ENCODE peak calls at places on chromosomes 6 and 20, in six cellular contexts. One of them, this sample, is unnamed.

GRCh38 chr6:26361544-26361943 is 3.5 kb upstream of the BTN3A2 start:
- DNase-seq in PC-9: no peak
- DNase-seq in HCT116: no peak
- DNase-seq in OCI-LY7: no peak
- DNase-seq in heart left ventricle: no peak
- DNase-seq in effector memory CD4-positive, alpha-beta T cell: no peak
- DNase-seq in this sample: no peak

GRCh38 chr6:90611996-90612690 is 25.3 kb upstream of the MAP3K7 start:
- DNase-seq in OCI-LY7: no peak
- DNase-seq in HCT116: no peak
- DNase-seq in PC-9: no peak
- DNase-seq in heart left ventricle: no peak
- DNase-seq in effector memory CD4-positive, alpha-beta T cell: no peak
- DNase-seq in this sample: no peak

GRCh38 chr6:152271681-152272464 is 365.3 kb downstream of the SYNE1 start:
- DNase-seq in PC-9: peak; percentile 33
- DNase-seq in HCT116: no peak
- DNase-seq in heart left ventricle: no peak
- DNase-seq in effector memory CD4-positive, alpha-beta T cell: no peak
- DNase-seq in OCI-LY7: no peak
- DNase-seq in this sample: no peak

GRCh38 chr20:50098259-50098658 is 14.7 kb downstream of the UBE2V1 start:
- DNase-seq in HCT116: no peak
- DNase-seq in PC-9: no peak
- DNase-seq in heart left ventricle: no peak
- DNase-seq in OCI-LY7: no peak
- DNase-seq in effector memory CD4-positive, alpha-beta T cell: no peak
- DNase-seq in this sample: no peak

GRCh38 chr6:16130932-16131387 is 2.1 kb downstream of the MYLIP start:
- DNase-seq in PC-9: peak; percentile 43
- DNase-seq in HCT116: no peak
- DNase-seq in OCI-LY7: peak; percentile 89
- DNase-seq in heart left ventricle: no peak
- DNase-seq in effector memory CD4-positive, alpha-beta T cell: peak; percentile 49
- DNase-seq in this sample: no peak

GRCh38 chr6:35044145-35044745 is 96.9 kb downstream of the TCP11 start:
- DNase-seq in OCI-LY7: no peak
- DNase-seq in heart left ventricle: no peak
- DNase-seq in PC-9: no peak
- DNase-seq in HCT116: no peak
- DNase-seq in effector memory CD4-positive, alpha-beta T cell: no peak
- DNase-seq in this sample: no peak

GRCh38 chr6:63821442-63821841 is 185.8 kb downstream of the PHF3 start:
- DNase-seq in HCT116: no peak
- DNase-seq in heart left ventricle: no peak
- DNase-seq in effector memory CD4-positive, alpha-beta T cell: no peak
- DNase-seq in OCI-LY7: no peak
- DNase-seq in PC-9: no peak
- DNase-seq in this sample: no peak

GRCh38 chr6:45105170-45105820 is 222.8 kb upstream of the RUNX2 start:
- DNase-seq in PC-9: no peak
- DNase-seq in effector memory CD4-positive, alpha-beta T cell: no peak
- DNase-seq in HCT116: no peak
- DNase-seq in heart left ventricle: no peak
- DNase-seq in OCI-LY7: no peak
- DNase-seq in this sample: no peak

GRCh38 chr6:57313009-57313408 is 4.4 kb upstream of the PRIM2 start:
- DNase-seq in HCT116: no peak
- DNase-seq in OCI-LY7: no peak
- DNase-seq in PC-9: no peak
- DNase-seq in effector memory CD4-positive, alpha-beta T cell: no peak
- DNase-seq in heart left ventricle: no peak
- DNase-seq in this sample: no peak

GRCh38 chr6:149235130-149235561 is 82.4 kb upstream of the TAB2 start:
- DNase-seq in HCT116: peak; percentile 82
- DNase-seq in heart left ventricle: no peak
- DNase-seq in PC-9: peak; percentile 48
- DNase-seq in effector memory CD4-positive, alpha-beta T cell: no peak
- DNase-seq in OCI-LY7: peak; percentile 18
- DNase-seq in this sample: no peak

GRCh38 chr6:147209762-147210449 is 5.7 kb downstream of the STXBP5 start:
- DNase-seq in PC-9: no peak
- DNase-seq in HCT116: no peak
- DNase-seq in OCI-LY7: no peak
- DNase-seq in effector memory CD4-positive, alpha-beta T cell: no peak
- DNase-seq in heart left ventricle: no peak
- DNase-seq in this sample: no peak

GRCh38 chr6:137316626-137317025 is 97.4 kb upstream of the IFNGR1 start:
- DNase-seq in OCI-LY7: no peak
- DNase-seq in heart left ventricle: no peak
- DNase-seq in PC-9: no peak
- DNase-seq in HCT116: no peak
- DNase-seq in effector memory CD4-positive, alpha-beta T cell: no peak
- DNase-seq in this sample: no peak

GRCh38 chr6:109456283-109456583 is 661 bp upstream of the MICAL1 start:
- DNase-seq in effector memory CD4-positive, alpha-beta T cell: no peak
- DNase-seq in PC-9: no peak
- DNase-seq in HCT116: no peak
- DNase-seq in OCI-LY7: no peak
- DNase-seq in heart left ventricle: no peak
- DNase-seq in this sample: no peak

GRCh38 chr6:46491789-46492547 is 719 bp upstream of the RCAN2 start:
- DNase-seq in heart left ventricle: peak; percentile 77
- DNase-seq in PC-9: peak; percentile 52
- DNase-seq in OCI-LY7: peak; percentile 39
- DNase-seq in effector memory CD4-positive, alpha-beta T cell: no peak
- DNase-seq in HCT116: peak; percentile 24
- DNase-seq in this sample: no peak

GRCh38 chr6:148677594-148678476 is 69.0 kb upstream of the UST start:
- DNase-seq in PC-9: no peak
- DNase-seq in OCI-LY7: peak; percentile 60
- DNase-seq in HCT116: no peak
- DNase-seq in heart left ventricle: no peak
- DNase-seq in effector memory CD4-positive, alpha-beta T cell: no peak
- DNase-seq in this sample: no peak

GRCh38 chr20:47392721-47393073 is 36.2 kb upstream of the ZMYND8 start:
- DNase-seq in heart left ventricle: no peak
- DNase-seq in PC-9: peak; percentile 22
- DNase-seq in HCT116: no peak
- DNase-seq in OCI-LY7: no peak
- DNase-seq in effector memory CD4-positive, alpha-beta T cell: no peak
- DNase-seq in this sample: no peak

GRCh38 chr6:2877960-2878359 is 25.1 kb downstream of the SERPINB9 start:
- DNase-seq in HCT116: no peak
- DNase-seq in heart left ventricle: no peak
- DNase-seq in effector memory CD4-positive, alpha-beta T cell: no peak
- DNase-seq in PC-9: no peak
- DNase-seq in OCI-LY7: no peak
- DNase-seq in this sample: no peak

GRCh38 chr20:51457281-51457932 is 85.1 kb downstream of the NFATC2 start:
- DNase-seq in PC-9: peak; percentile 66
- DNase-seq in OCI-LY7: peak; percentile 37
- DNase-seq in HCT116: peak; percentile 24
- DNase-seq in effector memory CD4-positive, alpha-beta T cell: no peak
- DNase-seq in heart left ventricle: peak; percentile 79
- DNase-seq in this sample: peak; percentile 94

GRCh38 chr6:67956352-67956751 is 678.7 kb upstream of the ADGRB3 start:
- DNase-seq in effector memory CD4-positive, alpha-beta T cell: no peak
- DNase-seq in HCT116: no peak
- DNase-seq in PC-9: no peak
- DNase-seq in OCI-LY7: peak; percentile 6
- DNase-seq in heart left ventricle: no peak
- DNase-seq in this sample: no peak

GRCh38 chr6:133756046-133756445 is 132.9 kb upstream of the TCF21 start:
- DNase-seq in PC-9: no peak
- DNase-seq in heart left ventricle: no peak
- DNase-seq in OCI-LY7: no peak
- DNase-seq in effector memory CD4-positive, alpha-beta T cell: no peak
- DNase-seq in HCT116: no peak
- DNase-seq in this sample: no peak

GRCh38 chr6:106124015-106124414 is 37.9 kb downstream of the PRDM1 start:
- DNase-seq in OCI-LY7: no peak
- DNase-seq in PC-9: no peak
- DNase-seq in heart left ventricle: no peak
- DNase-seq in HCT116: no peak
- DNase-seq in effector memory CD4-positive, alpha-beta T cell: no peak
- DNase-seq in this sample: no peak

GRCh38 chr6:45327956-45328522 is at the start of gene RUNX2:
- DNase-seq in OCI-LY7: no peak
- DNase-seq in PC-9: no peak
- DNase-seq in HCT116: no peak
- DNase-seq in effector memory CD4-positive, alpha-beta T cell: no peak
- DNase-seq in heart left ventricle: no peak
- DNase-seq in this sample: no peak

GRCh38 chr6:142323377-142323776 is 21.6 kb downstream of the ADGRG6 start:
- DNase-seq in effector memory CD4-positive, alpha-beta T cell: no peak
- DNase-seq in PC-9: peak; percentile 25
- DNase-seq in OCI-LY7: no peak
- DNase-seq in heart left ventricle: no peak
- DNase-seq in HCT116: no peak
- DNase-seq in this sample: no peak

GRCh38 chr6:155313602-155314091 is 637 bp downstream of the TFB1M start:
- DNase-seq in heart left ventricle: no peak
- DNase-seq in HCT116: no peak
- DNase-seq in OCI-LY7: peak; percentile 43
- DNase-seq in effector memory CD4-positive, alpha-beta T cell: no peak
- DNase-seq in PC-9: no peak
- DNase-seq in this sample: no peak

GRCh38 chr6:32843321-32843978 is 397 bp downstream of the PSMB8 start:
- DNase-seq in PC-9: no peak
- DNase-seq in OCI-LY7: peak; percentile 55
- DNase-seq in heart left ventricle: peak; percentile 11
- DNase-seq in HCT116: no peak
- DNase-seq in effector memory CD4-positive, alpha-beta T cell: no peak
- DNase-seq in this sample: no peak

GRCh38 chr20:1332749-1333300 is 3.9 kb upstream of the SDCBP2 start:
- DNase-seq in effector memory CD4-positive, alpha-beta T cell: no peak
- DNase-seq in PC-9: no peak
- DNase-seq in OCI-LY7: no peak
- DNase-seq in heart left ventricle: no peak
- DNase-seq in HCT116: no peak
- DNase-seq in this sample: no peak

GRCh38 chr6:5645275-5645674 is 361.4 kb downstream of the NRN1 start:
- DNase-seq in PC-9: no peak
- DNase-seq in effector memory CD4-positive, alpha-beta T cell: no peak
- DNase-seq in HCT116: no peak
- DNase-seq in OCI-LY7: no peak
- DNase-seq in heart left ventricle: no peak
- DNase-seq in this sample: no peak

GRCh38 chr20:20690676-20691476 is 21.6 kb downstream of the RALGAPA2 start:
- DNase-seq in heart left ventricle: no peak
- DNase-seq in effector memory CD4-positive, alpha-beta T cell: no peak
- DNase-seq in PC-9: no peak
- DNase-seq in HCT116: no peak
- DNase-seq in OCI-LY7: no peak
- DNase-seq in this sample: no peak
- H3K4me3 ChIP-seq in heart left ventricle: no peak overlapping the region
- H3K4me3 ChIP-seq in effector memory CD4-positive, alpha-beta T cell: no peak overlapping the region
- H3K4me3 ChIP-seq in PC-9: no peak overlapping the region
- H3K4me3 ChIP-seq in HCT116: no peak overlapping the region
- H3K4me3 ChIP-seq in OCI-LY7: no peak overlapping the region
- H3K4me3 ChIP-seq in this sample: no peak overlapping the region

DNA sequence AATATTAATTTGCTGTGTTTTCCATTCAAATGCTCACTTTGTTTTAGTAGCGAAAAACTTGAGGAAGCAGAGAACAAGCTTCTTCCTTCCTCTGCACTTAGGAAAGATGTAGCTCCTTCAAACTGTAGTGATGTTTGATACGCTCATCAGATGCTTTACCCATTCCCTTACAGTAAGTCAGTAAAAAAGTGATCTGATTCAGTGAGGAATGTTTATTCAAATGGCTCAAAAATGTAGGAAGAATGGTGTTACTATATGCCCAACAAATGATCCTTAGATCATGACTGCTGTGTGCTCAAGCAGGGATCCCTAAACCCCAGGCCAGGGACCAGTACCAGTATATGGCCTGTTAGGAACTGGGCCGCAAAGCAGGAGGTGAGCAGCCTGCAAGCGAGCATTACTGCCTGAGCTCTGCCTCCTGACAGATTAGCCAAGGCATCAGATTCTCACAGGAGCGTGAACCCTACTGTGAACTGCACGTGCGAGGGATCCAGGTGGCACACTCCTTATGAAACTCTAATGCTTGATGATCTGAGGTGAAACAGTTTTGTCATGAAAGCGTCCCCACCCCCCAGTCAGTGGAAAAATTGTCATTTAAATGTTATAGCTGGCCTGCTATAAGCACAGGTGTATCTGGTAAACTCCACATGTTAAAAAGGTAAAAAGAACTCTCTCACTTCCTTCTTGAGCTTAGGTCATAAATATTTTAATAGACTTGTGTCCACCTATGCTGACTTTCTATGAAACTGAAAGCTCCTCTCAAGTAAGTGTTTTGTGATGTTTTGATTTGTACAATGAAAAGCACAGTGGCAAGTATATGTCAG is 187.2 kb downstream of the FOXC1 start:
- DNase-seq in PC-9: no peak
- DNase-seq in OCI-LY7: peak; percentile 61
- DNase-seq in HCT116: no peak
- DNase-seq in heart left ventricle: no peak
- DNase-seq in effector memory CD4-positive, alpha-beta T cell: no peak
- DNase-seq in this sample: no peak
- H3K27ac ChIP-seq in PC-9: peak overlapping the region; percentile 35
- H3K27ac ChIP-seq in OCI-LY7: no peak overlapping the region
- H3K27ac ChIP-seq in HCT116: no peak overlapping the region
- H3K27ac ChIP-seq in heart left ventricle: peak overlapping the region; percentile 44
- H3K27ac ChIP-seq in effector memory CD4-positive, alpha-beta T cell: no peak overlapping the region
- H3K27ac ChIP-seq in this sample: no peak overlapping the region

DNA sequence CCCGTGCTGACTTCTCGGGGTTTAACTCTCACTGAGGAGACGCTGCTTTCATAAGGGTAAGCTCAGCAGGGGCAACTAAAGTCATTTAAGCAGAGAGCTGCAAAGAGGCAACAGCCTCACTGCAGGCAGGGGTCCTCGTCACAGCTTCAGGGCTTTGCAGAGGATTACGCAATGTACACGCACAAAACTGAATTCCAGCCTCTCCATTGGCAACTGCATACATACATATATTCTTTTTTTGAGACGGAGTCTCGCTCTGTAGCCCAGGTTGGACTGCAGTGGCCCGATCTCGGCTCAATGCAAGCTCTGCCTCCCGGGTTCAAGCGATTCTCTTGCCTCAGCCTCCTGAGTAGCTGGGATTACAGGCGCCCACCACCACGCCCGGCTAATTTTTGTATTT is 2.4 kb downstream of the GMEB2 start:
- DNase-seq in heart left ventricle: peak; percentile 20
- DNase-seq in PC-9: no peak
- DNase-seq in OCI-LY7: no peak
- DNase-seq in HCT116: no peak
- DNase-seq in effector memory CD4-positive, alpha-beta T cell: no peak
- DNase-seq in this sample: peak; percentile 49
- H3K4me1 ChIP-seq in heart left ventricle: no peaks in the 10 kb centered on the region
- H3K4me1 ChIP-seq in PC-9: peaks cover 20% of the 10 kb centered on the region
- H3K4me1 ChIP-seq in OCI-LY7: peaks cover 15% of the 10 kb centered on the region
- H3K4me1 ChIP-seq in HCT116: peaks cover 8% of the 10 kb centered on the region
- H3K4me1 ChIP-seq in effector memory CD4-positive, alpha-beta T cell: peaks cover 11% of the 10 kb centered on the region
- H3K4me1 ChIP-seq in this sample: peaks cover 6% of the 10 kb centered on the region

DNA sequence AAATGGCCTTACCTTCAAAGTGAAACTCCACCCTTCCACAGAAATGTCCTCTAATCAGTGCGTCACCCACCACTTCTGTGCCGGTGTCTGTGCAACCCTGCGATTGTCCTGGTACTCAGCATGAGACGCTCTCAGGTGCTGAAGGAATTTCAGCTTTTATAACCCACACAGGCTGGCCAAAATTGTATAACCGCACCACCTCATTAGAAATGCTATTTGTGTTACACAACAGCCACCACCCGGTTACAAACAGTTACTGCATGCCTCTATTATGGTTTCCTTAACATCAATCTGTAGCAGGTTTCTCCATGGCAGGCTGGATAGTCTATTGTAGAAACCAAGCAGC is 51.5 kb downstream of the SLC23A2 start:
- DNase-seq in HCT116: no peak
- DNase-seq in effector memory CD4-positive, alpha-beta T cell: no peak
- DNase-seq in heart left ventricle: no peak
- DNase-seq in OCI-LY7: peak; percentile 60
- DNase-seq in PC-9: no peak
- DNase-seq in this sample: no peak
- H3K4me3 ChIP-seq in HCT116: no peak overlapping the region
- H3K4me3 ChIP-seq in effector memory CD4-positive, alpha-beta T cell: no peak overlapping the region
- H3K4me3 ChIP-seq in heart left ventricle: no peak overlapping the region
- H3K4me3 ChIP-seq in OCI-LY7: no peak overlapping the region
- H3K4me3 ChIP-seq in PC-9: no peak overlapping the region
- H3K4me3 ChIP-seq in this sample: no peak overlapping the region